ENCODE peak calls at places on chromosomes 7 and 10, in eight cellular contexts. S, K, F, E, G, Q, H and C are unnamed samples.
A peak's percentile ranks its signal among the peaks of the same experiment; 100 is the strongest.

GRCh38 chr10:4354382-4354812 is 471.6 kb upstream of the AKR1E2 start:
- DNase-seq in S (no peak), K (peak; percentile 66), F (no peak), E (no peak), G (peak; percentile 14), Q (peak; percentile 53), H (no peak), C (peak; percentile 91)

GRCh38 chr7:131556912-131557457 is 557 bp upstream of the PODXL start:
- DNase-seq in S (peak; percentile 44), K (no peak), F (no peak), E (no peak), G (no peak), Q (no peak), H (no peak), C (no peak)

GRCh38 chr7:64888901-64889685 is 14.0 kb upstream of the ZNF273 start:
- DNase-seq in S (no peak), K (no peak), F (peak; percentile 31), E (peak; percentile 32), G (no peak), Q (no peak), H (peak; percentile 64), C (no peak)

GRCh38 chr10:44991571-44991970 is 9.2 kb upstream of the ZNF22 start:
- DNase-seq in S (no peak), K (no peak), F (no peak), E (no peak), G (no peak), Q (no peak), H (no peak), C (no peak)

GRCh38 chr7:157840913-157841756 is 504.3 kb downstream of the DNAJB6 start:
- DNase-seq in S (no peak), K (no peak), F (no peak), E (no peak), G (no peak), Q (no peak), H (no peak), C (no peak)

GRCh38 chr7:2505401-2505800 is 14.2 kb upstream of the LFNG start:
- DNase-seq in S (no peak), K (no peak), F (no peak), E (no peak), G (no peak), Q (no peak), H (no peak), C (no peak)

GRCh38 chr10:91462423-91462822 is 52.3 kb downstream of the HECTD2 start:
- DNase-seq in S (no peak), K (no peak), F (no peak), E (peak; percentile 44), G (no peak), Q (peak; percentile 9), H (no peak), C (no peak)

GRCh38 chr7:122629412-122629953 is 69.4 kb downstream of the RNF133 start:
- DNase-seq in S (no peak), K (no peak), F (no peak), E (no peak), G (no peak), Q (no peak), H (no peak), C (no peak)

GRCh38 chr10:100621360-100622205 is 85.8 kb downstream of the HIF1AN start:
- DNase-seq in S (no peak), K (no peak), F (peak; percentile 56), E (no peak), G (no peak), Q (no peak), H (peak; percentile 66), C (no peak)

GRCh38 chr10:3683560-3683959 is 101.4 kb downstream of the KLF6 start:
- DNase-seq in S (no peak), K (no peak), F (no peak), E (no peak), G (no peak), Q (no peak), H (no peak), C (no peak)

GRCh38 chr10:102511562-102512274 is 7.9 kb downstream of the SUFU start:
- DNase-seq in S (no peak), K (no peak), F (no peak), E (no peak), G (no peak), Q (no peak), H (peak; percentile 49), C (no peak)

GRCh38 chr10:111234234-111234633 is 157.4 kb downstream of the ADRA2A start:
- DNase-seq in S (no peak), K (no peak), F (no peak), E (no peak), G (no peak), Q (no peak), H (no peak), C (no peak)

GRCh38 chr10:117424789-117425649 is 49.8 kb upstream of the PDZD8 start:
- DNase-seq in S (no peak), K (no peak), F (no peak), E (no peak), G (no peak), Q (no peak), H (peak; percentile 41), C (no peak)

GRCh38 chr10:62830577-62831122 is 14.5 kb upstream of the EGR2 start:
- DNase-seq in S (no peak), K (no peak), F (no peak), E (peak; percentile 30), G (no peak), Q (no peak), H (no peak), C (no peak)